ENCODE peak calls at places on chromosomes 3 and 15, in seven cellular contexts. One of them, this sample, is unnamed.

GRCh38 chr15:32715276-32715675 is 2.5 kb upstream of the GREM1 start:
- DNase-seq in CD8-positive, alpha-beta T cell: no peak
- DNase-seq in astrocyte of the spinal cord: peak; percentile 53
- DNase-seq in AG10803: peak; percentile 73
- DNase-seq in HL-60: no peak
- DNase-seq in Calu3: no peak
- DNase-seq in left lung: no peak
- DNase-seq in this sample: no peak

GRCh38 chr3:119645813-119646212 is 14.6 kb downstream of the POPDC2 start:
- DNase-seq in CD8-positive, alpha-beta T cell: no peak
- DNase-seq in astrocyte of the spinal cord: no peak
- DNase-seq in AG10803: no peak
- DNase-seq in HL-60: no peak
- DNase-seq in Calu3: no peak
- DNase-seq in left lung: no peak
- DNase-seq in this sample: no peak

GRCh38 chr3:143307613-143308183 is 188.1 kb downstream of the CHST2 start:
- DNase-seq in CD8-positive, alpha-beta T cell: no peak
- DNase-seq in astrocyte of the spinal cord: no peak
- DNase-seq in AG10803: peak; percentile 40
- DNase-seq in HL-60: no peak
- DNase-seq in Calu3: no peak
- DNase-seq in left lung: no peak
- DNase-seq in this sample: no peak

GRCh38 chr3:11567516-11568467 is 75.9 kb downstream of the VGLL4 start:
- DNase-seq in CD8-positive, alpha-beta T cell: no peak
- DNase-seq in astrocyte of the spinal cord: peak; percentile 83
- DNase-seq in AG10803: peak; percentile 84
- DNase-seq in HL-60: no peak
- DNase-seq in Calu3: peak; percentile 59
- DNase-seq in left lung: no peak
- DNase-seq in this sample: no peak

GRCh38 chr3:112653881-112654300 is 12.9 kb upstream of the CCDC80 start:
- DNase-seq in CD8-positive, alpha-beta T cell: no peak
- DNase-seq in astrocyte of the spinal cord: peak; percentile 91
- DNase-seq in AG10803: peak; percentile 94
- DNase-seq in HL-60: no peak
- DNase-seq in Calu3: no peak
- DNase-seq in left lung: no peak
- DNase-seq in this sample: no peak

GRCh38 chr15:34436126-34436955 is 1.3 kb downstream of the GOLGA8A start:
- DNase-seq in CD8-positive, alpha-beta T cell: peak; percentile 52
- DNase-seq in astrocyte of the spinal cord: peak; percentile 6
- DNase-seq in AG10803: peak; percentile 4
- DNase-seq in HL-60: peak; percentile 33
- DNase-seq in Calu3: no peak
- DNase-seq in left lung: no peak
- DNase-seq in this sample: no peak

GRCh38 chr15:96183927-96184266 is 146.6 kb upstream of the NR2F2 start:
- DNase-seq in CD8-positive, alpha-beta T cell: no peak
- DNase-seq in astrocyte of the spinal cord: no peak
- DNase-seq in AG10803: no peak
- DNase-seq in HL-60: no peak
- DNase-seq in Calu3: peak; percentile 10
- DNase-seq in left lung: no peak
- DNase-seq in this sample: no peak

GRCh38 chr3:21745971-21746370 is 5.0 kb downstream of the ZNF385D start:
- DNase-seq in CD8-positive, alpha-beta T cell: no peak
- DNase-seq in astrocyte of the spinal cord: peak; percentile 32
- DNase-seq in AG10803: peak; percentile 25
- DNase-seq in HL-60: no peak
- DNase-seq in Calu3: no peak
- DNase-seq in left lung: no peak
- DNase-seq in this sample: no peak

GRCh38 chr3:58072046-58072445 is 63.8 kb downstream of the FLNB start:
- DNase-seq in CD8-positive, alpha-beta T cell: no peak
- DNase-seq in astrocyte of the spinal cord: peak; percentile 90
- DNase-seq in AG10803: peak; percentile 53
- DNase-seq in HL-60: no peak
- DNase-seq in Calu3: no peak
- DNase-seq in left lung: no peak
- DNase-seq in this sample: no peak

GRCh38 chr3:122959339-122959738 is 68.2 kb downstream of the SEMA5B start:
- DNase-seq in CD8-positive, alpha-beta T cell: no peak
- DNase-seq in astrocyte of the spinal cord: no peak
- DNase-seq in AG10803: no peak
- DNase-seq in HL-60: no peak
- DNase-seq in Calu3: no peak
- DNase-seq in left lung: no peak
- DNase-seq in this sample: no peak

GRCh38 chr3:45034612-45035252 is 8.6 kb downstream of the CLEC3B start:
- DNase-seq in CD8-positive, alpha-beta T cell: peak; percentile 56
- DNase-seq in astrocyte of the spinal cord: no peak
- DNase-seq in AG10803: no peak
- DNase-seq in HL-60: peak; percentile 97
- DNase-seq in Calu3: peak; percentile 10
- DNase-seq in left lung: peak; percentile 84
- DNase-seq in this sample: no peak

GRCh38 chr15:55742498-55742926 is 440 bp downstream of the PRTG start:
- DNase-seq in CD8-positive, alpha-beta T cell: no peak
- DNase-seq in astrocyte of the spinal cord: no peak
- DNase-seq in AG10803: no peak
- DNase-seq in HL-60: peak; percentile 26
- DNase-seq in Calu3: peak; percentile 45
- DNase-seq in left lung: peak; percentile 45
- DNase-seq in this sample: no peak

GRCh38 chr15:73981761-73982222 is 10.3 kb downstream of the STOML1 start:
- DNase-seq in CD8-positive, alpha-beta T cell: peak; percentile 32
- DNase-seq in astrocyte of the spinal cord: peak; percentile 35
- DNase-seq in AG10803: no peak
- DNase-seq in HL-60: no peak
- DNase-seq in Calu3: no peak
- DNase-seq in left lung: no peak
- DNase-seq in this sample: no peak

GRCh38 chr3:195450731-195451229 is 8.0 kb upstream of the ACAP2 start:
- DNase-seq in CD8-positive, alpha-beta T cell: no peak
- DNase-seq in astrocyte of the spinal cord: peak; percentile 52
- DNase-seq in AG10803: peak; percentile 78
- DNase-seq in HL-60: peak; percentile 34
- DNase-seq in Calu3: no peak
- DNase-seq in left lung: no peak
- DNase-seq in this sample: no peak

GRCh38 chr15:22881739-22882440 is 43.4 kb downstream of the NIPA2 start:
- DNase-seq in CD8-positive, alpha-beta T cell: no peak
- DNase-seq in astrocyte of the spinal cord: no peak
- DNase-seq in AG10803: no peak
- DNase-seq in HL-60: no peak
- DNase-seq in Calu3: no peak
- DNase-seq in left lung: no peak
- DNase-seq in this sample: no peak

DNA sequence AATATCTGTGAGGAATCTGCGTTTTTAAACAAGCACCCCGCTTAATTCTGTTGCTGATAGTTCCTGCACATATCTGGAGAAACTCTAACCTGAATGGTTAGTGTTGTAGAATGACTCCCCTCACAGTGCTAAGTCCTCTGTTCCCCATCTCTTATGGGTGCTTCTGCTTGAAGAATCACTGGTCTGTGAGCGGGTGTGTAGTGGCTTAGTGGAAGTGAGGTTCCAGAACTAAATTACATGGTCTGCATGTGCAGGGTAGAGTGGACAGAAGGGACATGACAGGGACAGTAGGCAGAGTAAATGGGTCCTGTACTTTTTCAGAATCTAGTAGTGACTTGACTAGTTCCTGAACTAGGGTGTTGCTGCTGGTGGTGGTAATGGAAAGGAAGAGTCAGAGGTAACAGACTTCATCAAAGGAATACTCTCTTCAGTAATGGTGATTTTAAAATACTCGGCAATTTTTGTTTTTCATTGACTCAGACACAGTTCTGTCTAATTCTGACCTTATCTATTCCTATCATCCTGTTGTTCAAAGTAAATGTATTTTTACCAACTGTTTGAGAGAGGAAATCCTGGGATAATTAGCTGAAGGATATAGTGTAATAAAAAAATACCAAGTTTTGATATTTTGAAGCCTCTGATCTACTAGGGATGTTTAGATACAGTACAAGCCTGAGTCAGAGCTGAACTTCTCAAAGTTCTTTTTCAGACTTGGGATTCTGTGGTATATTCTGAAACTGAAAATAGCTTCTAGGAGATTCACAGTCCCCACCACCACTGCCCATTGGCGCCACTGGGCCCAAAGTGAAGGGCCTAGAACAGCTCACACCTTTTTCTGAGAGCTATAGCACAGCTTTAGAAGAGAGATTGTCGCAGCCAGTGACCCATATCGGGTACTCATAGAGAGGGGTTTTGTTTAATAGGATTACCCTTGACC is 55.5 kb downstream of the FNDC3B start:
- DNase-seq in CD8-positive, alpha-beta T cell: no peak
- DNase-seq in astrocyte of the spinal cord: no peak
- DNase-seq in AG10803: no peak
- DNase-seq in HL-60: no peak
- DNase-seq in Calu3: no peak
- DNase-seq in left lung: no peak
- DNase-seq in this sample: no peak
- TF ChIP-seq CTCF in CD8-positive, alpha-beta T cell: no peak
- TF ChIP-seq CTCF in astrocyte of the spinal cord: no peak
- TF ChIP-seq CTCF in AG10803: no peak
- TF ChIP-seq CTCF in HL-60: no peak
- TF ChIP-seq CTCF in Calu3: no peak
- TF ChIP-seq CTCF in left lung: no peak
- TF ChIP-seq CTCF in this sample: no peak

GRCh38 chr15:83209333-83209732 is 1.7 kb upstream of the HDGFL3 start:
- DNase-seq in CD8-positive, alpha-beta T cell: no peak
- DNase-seq in astrocyte of the spinal cord: no peak
- DNase-seq in AG10803: no peak
- DNase-seq in HL-60: no peak
- DNase-seq in Calu3: no peak
- DNase-seq in left lung: no peak
- DNase-seq in this sample: no peak
- TF ChIP-seq CTCF in CD8-positive, alpha-beta T cell: no peak
- TF ChIP-seq CTCF in astrocyte of the spinal cord: no peak
- TF ChIP-seq CTCF in AG10803: no peak
- TF ChIP-seq CTCF in HL-60: no peak
- TF ChIP-seq CTCF in Calu3: no peak
- TF ChIP-seq CTCF in left lung: no peak
- TF ChIP-seq CTCF in this sample: no peak

GRCh38 chr3:105366302-105367062 is at the start of gene ALCAM:
- DNase-seq in CD8-positive, alpha-beta T cell: peak; percentile 79
- DNase-seq in astrocyte of the spinal cord: peak; percentile 100
- DNase-seq in AG10803: peak; percentile 98
- DNase-seq in HL-60: peak; percentile 90
- DNase-seq in Calu3: peak; percentile 97
- DNase-seq in left lung: peak; percentile 97
- DNase-seq in this sample: peak; percentile 84

GRCh38 chr3:105367063-105367405 is 325 bp downstream of the ALCAM start:
- DNase-seq in CD8-positive, alpha-beta T cell: no peak
- DNase-seq in astrocyte of the spinal cord: no peak
- DNase-seq in AG10803: no peak
- DNase-seq in HL-60: peak; percentile 33
- DNase-seq in Calu3: peak; percentile 36
- DNase-seq in left lung: peak; percentile 39
- DNase-seq in this sample: peak; percentile 61

GRCh38 chr3:105368575-105369500 is 2.1 kb downstream of the ALCAM start:
- DNase-seq in CD8-positive, alpha-beta T cell: peak; percentile 65
- DNase-seq in astrocyte of the spinal cord: peak; percentile 69
- DNase-seq in AG10803: peak; percentile 64
- DNase-seq in HL-60: peak; percentile 75
- DNase-seq in Calu3: peak; percentile 75
- DNase-seq in left lung: peak; percentile 76
- DNase-seq in this sample: peak; percentile 19

GRCh38 chr3:105367406-105368213 is 901 bp downstream of the ALCAM start:
- DNase-seq in CD8-positive, alpha-beta T cell: peak; percentile 56
- DNase-seq in astrocyte of the spinal cord: peak; percentile 82
- DNase-seq in AG10803: peak; percentile 69
- DNase-seq in HL-60: peak; percentile 97
- DNase-seq in Calu3: peak; percentile 57
- DNase-seq in left lung: peak; percentile 84
- DNase-seq in this sample: peak; percentile 51

DNA sequence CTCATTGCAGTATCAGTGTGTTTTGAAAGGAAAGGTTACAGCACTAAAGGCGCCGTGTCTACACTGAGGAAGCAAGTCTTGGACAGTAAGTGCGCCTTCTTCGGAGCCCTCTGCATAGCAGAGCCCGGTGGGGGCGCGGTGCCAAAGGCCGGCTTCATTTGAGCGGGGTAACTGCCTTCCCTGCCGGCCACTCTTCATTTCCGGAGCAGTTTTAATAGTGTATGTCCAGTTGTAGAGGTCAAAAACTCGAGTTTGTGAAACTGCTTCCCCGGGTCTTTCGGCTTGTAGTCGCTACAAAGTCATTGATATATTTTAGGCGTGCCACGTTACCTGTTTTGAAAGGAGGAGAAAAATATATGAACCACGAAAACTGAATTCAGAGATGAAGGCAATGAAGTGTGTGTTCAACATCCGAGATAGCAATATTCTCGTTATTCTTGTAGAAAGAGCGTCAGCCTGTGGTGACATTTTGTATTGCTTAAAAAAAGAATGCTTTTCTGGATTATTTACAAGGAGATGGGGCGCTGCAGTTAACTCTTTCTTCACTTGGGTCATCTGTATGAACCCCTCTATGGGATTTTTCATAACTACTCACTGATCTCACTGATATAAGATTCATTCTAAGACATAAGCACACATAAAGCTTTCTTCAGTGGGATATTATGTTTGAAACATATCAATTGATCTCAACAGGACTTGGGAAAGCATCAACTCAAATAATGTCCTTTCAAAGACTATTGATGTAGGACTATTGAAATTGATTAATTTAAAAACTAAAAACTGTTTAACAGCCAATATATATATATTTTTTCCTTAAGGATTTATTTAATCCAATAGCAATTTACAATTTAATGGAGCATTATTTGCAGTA is 3.0 kb downstream of the ALCAM start:
- DNase-seq in CD8-positive, alpha-beta T cell: peak; percentile 58
- DNase-seq in astrocyte of the spinal cord: peak; percentile 83
- DNase-seq in AG10803: peak; percentile 73
- DNase-seq in HL-60: peak; percentile 72
- DNase-seq in Calu3: peak; percentile 66
- DNase-seq in left lung: peak; percentile 69
- DNase-seq in this sample: peak; percentile 34
- TF ChIP-seq CTCF in CD8-positive, alpha-beta T cell: peak; percentile 78
- TF ChIP-seq CTCF in astrocyte of the spinal cord: peak; percentile 66
- TF ChIP-seq CTCF in AG10803: peak; percentile 82
- TF ChIP-seq CTCF in HL-60: peak; percentile 62
- TF ChIP-seq CTCF in Calu3: no peak
- TF ChIP-seq CTCF in left lung: peak; percentile 50
- TF ChIP-seq CTCF in this sample: peak; percentile 55

DNA sequence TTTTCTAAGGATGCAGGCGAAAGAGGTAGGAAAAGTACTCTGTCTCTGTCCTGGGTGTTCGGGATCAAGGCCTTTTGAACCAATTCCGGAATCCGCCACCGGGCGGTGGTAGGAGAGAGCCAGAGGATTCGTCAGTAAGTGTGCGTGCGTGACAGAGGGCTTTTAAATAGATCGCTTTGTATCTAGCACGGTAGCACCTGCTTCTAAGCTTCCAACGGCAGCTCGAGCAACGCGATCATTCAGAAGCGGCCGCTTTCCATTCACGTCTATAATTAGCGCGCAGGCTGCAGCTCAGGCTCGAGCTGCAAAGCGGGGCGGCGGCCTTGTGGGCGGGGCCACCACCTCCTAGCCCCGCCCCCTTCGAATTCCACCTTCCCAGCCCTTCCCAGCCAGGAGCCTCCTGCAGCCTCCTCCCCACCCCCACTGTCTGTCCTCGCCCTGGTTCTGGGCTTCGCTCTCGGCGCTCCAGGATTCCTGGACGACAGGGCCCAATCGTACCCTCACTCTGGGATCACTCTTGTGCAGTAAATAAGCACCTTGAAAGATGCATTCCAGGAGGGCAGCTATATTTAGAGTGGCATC is 224.3 kb upstream of the TPRG1 start:
- DNase-seq in CD8-positive, alpha-beta T cell: no peak
- DNase-seq in astrocyte of the spinal cord: peak; percentile 93
- DNase-seq in AG10803: peak; percentile 71
- DNase-seq in HL-60: no peak
- DNase-seq in Calu3: peak; percentile 94
- DNase-seq in left lung: peak; percentile 88
- DNase-seq in this sample: peak; percentile 65
- TF ChIP-seq CTCF in CD8-positive, alpha-beta T cell: no peak
- TF ChIP-seq CTCF in astrocyte of the spinal cord: peak; percentile 36
- TF ChIP-seq CTCF in AG10803: peak; percentile 50
- TF ChIP-seq CTCF in HL-60: no peak
- TF ChIP-seq CTCF in Calu3: peak; percentile 75
- TF ChIP-seq CTCF in left lung: no peak
- TF ChIP-seq CTCF in this sample: no peak

This sample was measured in mesothelial cell of epicardium.